ENCODE peak calls at places on chromosomes 16 and 17, in six cellular contexts. X, F, P, B, E and N are unnamed samples.

GRCh38 chr17:15239471-15239870 is 25.7 kb downstream of the PMP22 start:
- DNase-seq in X (no peak), F (no peak), P (no peak), B (no peak), E (no peak), N (no peak)

GRCh38 chr17:17411692-17412091 is 65.1 kb upstream of the MED9 start:
- DNase-seq in X (no peak), F (peak), P (no peak), B (no peak), E (no peak), N (no peak)

GRCh38 chr17:83057397-83057761 is 22.0 kb upstream of the METRNL start:
- DNase-seq in X (no peak), F (no peak), P (no peak), B (no peak), E (no peak), N (no peak)

GRCh38 chr17:41586863-41587495 is at the start of gene KRT14:
- DNase-seq in X (no peak), F (peak), P (no peak), B (no peak), E (no peak), N (no peak)

GRCh38 chr16:27568077-27568476 is 18.1 kb downstream of the KATNIP start:
- DNase-seq in X (no peak), F (no peak), P (no peak), B (no peak), E (no peak), N (no peak)

GRCh38 chr17:82297280-82297803 is 20.1 kb downstream of the CD7 start:
- DNase-seq in X (no peak), F (peak), P (no peak), B (no peak), E (no peak), N (peak)

GRCh38 chr17:43176119-43176570 is 5.1 kb downstream of the NBR1 start:
- DNase-seq in X (no peak), F (no peak), P (no peak), B (no peak), E (no peak), N (no peak)

GRCh38 chr17:39903158-39903884 is 15.1 kb downstream of the GSDMB start:
- DNase-seq in X (no peak), F (no peak), P (no peak), B (no peak), E (no peak), N (peak)

GRCh38 chr17:62714016-62714777 is 86.7 kb downstream of the MRC2 start:
- DNase-seq in X (no peak), F (peak), P (peak), B (no peak), E (no peak), N (no peak)

GRCh38 chr16:15966420-15967222 is 17.2 kb downstream of the ABCC1 start:
- DNase-seq in X (peak), F (peak), P (peak), B (no peak), E (no peak), N (peak)

GRCh38 chr17:31448467-31449077 is 57.1 kb downstream of the RAB11FIP4 start:
- DNase-seq in X (peak), F (peak), P (peak), B (no peak), E (no peak), N (peak)

GRCh38 chr17:39980402-39981206 is at the start of gene PSMD3:
- DNase-seq in X (peak), F (peak), P (peak), B (peak), E (peak), N (peak)

GRCh38 chr17:74148446-74148845 is 55.0 kb upstream of the RPL38 start:
- DNase-seq in X (no peak), F (no peak), P (no peak), B (no peak), E (no peak), N (no peak)

GRCh38 chr16:377419-377951 is 4.3 kb downstream of the PGAP6 start:
- DNase-seq in X (no peak), F (no peak), P (no peak), B (no peak), E (no peak), N (no peak)

GRCh38 chr16:81610144-81610842 is 165.7 kb downstream of the CMIP start:
- DNase-seq in X (no peak), F (no peak), P (peak), B (no peak), E (no peak), N (peak)

GRCh38 chr16:72179592-72179991 is 7.6 kb upstream of the PMFBP1 start:
- DNase-seq in X (no peak), F (no peak), P (no peak), B (no peak), E (no peak), N (no peak)

GRCh38 chr17:65514541-65514940 is 46.9 kb downstream of the AXIN2 start:
- DNase-seq in X (no peak), F (no peak), P (peak), B (no peak), E (no peak), N (no peak)

GRCh38 chr17:76667786-76668453 is 24.4 kb upstream of the ST6GALNAC1 start:
- DNase-seq in X (no peak), F (peak), P (no peak), B (no peak), E (no peak), N (peak)

GRCh38 chr16:77859493-77860232 is 71.3 kb downstream of the VAT1L start:
- DNase-seq in X (no peak), F (no peak), P (no peak), B (no peak), E (no peak), N (no peak)

GRCh38 chr17:81398855-81399451 is 3.7 kb downstream of the BAHCC1 start:
- DNase-seq in X (peak), F (no peak), P (no peak), B (no peak), E (no peak), N (peak)

GRCh38 chr16:8550728-8551387 is 39.5 kb downstream of the TMEM114 start:
- DNase-seq in X (no peak), F (no peak), P (no peak), B (no peak), E (no peak), N (no peak)

GRCh38 chr16:53446090-53446489 is 11.8 kb downstream of the RBL2 start:
- DNase-seq in X (no peak), F (no peak), P (no peak), B (no peak), E (no peak), N (no peak)

GRCh38 chr16:84836234-84836647 is 16.5 kb downstream of the CRISPLD2 start:
- DNase-seq in X (peak), F (no peak), P (peak), B (peak), E (peak), N (peak)

GRCh38 chr17:50893183-50893993 is 27.2 kb upstream of the TOB1 start:
- DNase-seq in X (no peak), F (no peak), P (peak), B (no peak), E (no peak), N (peak)

GRCh38 chr17:5798104-5798503 is 213.8 kb upstream of the NLRP1 start:
- DNase-seq in X (peak), F (no peak), P (no peak), B (no peak), E (no peak), N (peak)
- H3K4me3 ChIP-seq in X (no peak), F (no peak), P (no peak), B (no peak), E (peak), N (no peak)

GRCh38 chr17:70123193-70123592 is 46.1 kb upstream of the KCNJ2 start:
- DNase-seq in X (peak), F (no peak), P (peak), B (no peak), E (no peak), N (no peak)
- H4K8ac ChIP-seq in X (no peak), F (no peak), P (no peak), B (no peak), E (no peak), N (no peak)

GRCh38 chr17:78836420-78837021 is 4.1 kb downstream of the USP36 start:
- DNase-seq in X (no peak), F (no peak), P (no peak), B (no peak), E (no peak), N (no peak)
- H3K4me3 ChIP-seq in X (no peak), F (no peak), P (no peak), B (no peak), E (no peak), N (no peak)

DNA sequence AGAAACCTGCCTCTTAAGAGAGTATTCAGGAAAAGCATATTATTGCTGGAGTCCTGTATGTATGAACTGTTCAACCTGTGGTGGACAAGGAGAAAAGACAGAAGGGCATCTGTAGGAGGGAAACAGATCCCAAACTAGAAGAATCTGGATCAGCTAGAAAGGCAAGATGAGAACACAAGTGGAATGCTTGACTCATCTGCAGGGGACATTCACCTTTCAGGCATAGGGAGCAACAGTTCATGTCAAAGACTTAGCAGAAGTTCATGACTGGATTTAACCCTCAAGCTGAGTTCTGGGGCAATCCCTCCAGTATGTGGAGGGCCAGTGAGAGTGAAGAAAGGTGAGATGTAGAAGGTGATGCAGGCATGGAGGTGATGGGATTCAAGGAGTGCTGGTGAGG is 135.9 kb upstream of the DYNLRB2 start:
- DNase-seq in X (no peak), F (peak), P (no peak), B (no peak), E (no peak), N (no peak)
- H4K8ac ChIP-seq in X (no peak), F (no peak), P (no peak), B (no peak), E (no peak), N (no peak)

GRCh38 chr17:44385287-44386181 is 3.9 kb downstream of the ITGA2B start:
- DNase-seq in X (peak), F (peak), P (peak), B (peak), E (peak), N (peak)

GRCh38 chr17:44384823-44385286 is 4.6 kb downstream of the ITGA2B start:
- DNase-seq in X (peak), F (peak), P (no peak), B (no peak), E (peak), N (no peak)

GRCh38 chr17:44383363-44383762 is 6.1 kb downstream of the ITGA2B start:
- DNase-seq in X (no peak), F (no peak), P (no peak), B (no peak), E (no peak), N (no peak)

GRCh38 chr17:44383861-44384260 is 5.6 kb downstream of the ITGA2B start:
- DNase-seq in X (no peak), F (no peak), P (no peak), B (no peak), E (no peak), N (no peak)

GRCh38 chr17:44384281-44384822 is 5.1 kb downstream of the ITGA2B start:
- DNase-seq in X (no peak), F (no peak), P (no peak), B (no peak), E (no peak), N (no peak)
- H3K4me3 ChIP-seq in X (no peak), F (no peak), P (no peak), B (peak), E (peak), N (no peak)

GRCh38 chr16:66548068-66548467 is 1.9 kb downstream of the TK2 start:
- DNase-seq in X (no peak), F (no peak), P (no peak), B (no peak), E (no peak), N (no peak)

GRCh38 chr16:66548868-66549267 is 1.1 kb downstream of the TK2 start:
- DNase-seq in X (no peak), F (no peak), P (no peak), B (no peak), E (no peak), N (no peak)

GRCh38 chr16:66547101-66547989 is 2.6 kb downstream of the TK2 start:
- DNase-seq in X (no peak), F (no peak), P (no peak), B (no peak), E (no peak), N (no peak)

GRCh38 chr16:66551362-66551761 is 1.0 kb upstream of the CKLF start:
- DNase-seq in X (peak), F (peak), P (peak), B (no peak), E (no peak), N (peak)

DNA sequence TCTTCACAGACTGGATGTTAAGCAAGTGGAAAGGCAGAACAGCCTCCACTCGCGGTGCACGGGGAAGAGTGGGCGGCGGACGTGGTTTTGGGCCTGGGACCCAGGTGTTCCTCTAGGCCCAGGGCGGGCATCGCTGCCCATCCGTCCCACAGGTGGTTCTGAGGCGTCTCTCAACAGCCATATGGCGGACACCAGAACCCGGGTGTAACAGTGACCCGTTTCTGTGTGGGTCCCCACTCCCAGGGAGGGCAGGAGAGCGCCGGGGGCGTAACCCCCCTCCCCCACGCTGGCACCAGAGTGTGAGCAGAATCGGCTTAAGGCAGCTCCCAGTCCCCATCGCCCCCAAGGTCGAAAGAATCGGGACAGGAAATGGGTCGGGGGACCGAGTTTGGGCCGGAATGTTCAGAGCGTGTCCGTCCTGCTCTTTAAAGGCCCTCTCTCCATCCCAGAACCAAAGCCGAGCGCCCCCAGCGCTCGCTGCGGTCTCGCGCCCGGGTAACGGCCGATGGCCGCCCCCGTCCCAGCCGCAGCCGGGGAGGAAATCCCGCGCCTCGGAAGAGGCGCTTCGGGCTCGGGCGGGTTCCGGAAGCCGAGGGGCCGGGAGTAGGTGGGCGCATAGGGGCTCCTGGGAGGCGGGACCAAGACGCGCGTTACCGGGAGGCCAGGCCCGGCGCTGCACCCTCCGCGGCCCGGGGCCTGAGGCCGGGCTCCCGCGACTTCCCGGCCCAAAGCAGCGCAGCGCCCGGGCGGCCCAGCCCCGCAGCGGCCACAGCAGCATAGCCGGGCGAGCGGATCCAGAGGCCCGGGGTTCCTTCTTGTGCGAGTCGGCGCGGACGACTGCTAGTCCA is at the start of gene TK2:
- DNase-seq in X (peak), F (peak), P (peak), B (peak), E (peak), N (peak)
- H4K8ac ChIP-seq in X (peak), F (peak), P (peak), B (no peak), E (peak), N (peak)

DNA sequence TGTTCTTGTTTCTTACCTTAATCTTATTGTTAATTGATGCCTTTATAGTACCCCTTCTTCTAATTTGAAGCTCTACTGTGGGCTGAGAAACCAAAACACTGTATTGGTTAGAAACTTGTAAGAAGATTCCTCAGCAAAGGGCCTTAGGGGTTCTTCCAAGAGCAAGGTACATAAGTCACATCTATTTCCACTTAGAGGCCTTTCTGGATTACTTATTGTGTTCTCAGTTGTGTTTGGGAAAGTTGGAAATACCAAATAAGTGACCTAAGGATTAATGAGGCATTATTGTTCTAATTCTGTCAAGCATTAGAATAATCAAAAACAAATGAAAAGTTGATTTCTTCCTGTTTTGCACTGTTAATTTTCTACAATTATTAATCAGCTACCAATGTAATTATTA is 85.8 kb downstream of the SKAP1 start:
- DNase-seq in X (no peak), F (no peak), P (no peak), B (no peak), E (no peak), N (no peak)
- H3K4me3 ChIP-seq in X (no peak), F (no peak), P (no peak), B (no peak), E (no peak), N (no peak)

GRCh38 chr17:68289936-68290267 is 1.0 kb downstream of the SLC16A6 start:
- DNase-seq in X (no peak), F (no peak), P (no peak), B (no peak), E (no peak), N (peak)
- H4K8ac ChIP-seq in X (no peak), F (no peak), P (no peak), B (no peak), E (no peak), N (no peak)

GRCh38 chr17:55729484-55729883 is 6.8 kb upstream of the TMEM100 start:
- DNase-seq in X (no peak), F (no peak), P (no peak), B (no peak), E (no peak), N (no peak)

GRCh38 chr17:55727920-55728319 is 5.3 kb upstream of the TMEM100 start:
- DNase-seq in X (peak), F (no peak), P (no peak), B (no peak), E (no peak), N (no peak)

GRCh38 chr17:55730380-55730779 is 7.7 kb upstream of the TMEM100 start:
- DNase-seq in X (no peak), F (no peak), P (no peak), B (no peak), E (no peak), N (no peak)

GRCh38 chr17:55728361-55728760 is 5.7 kb upstream of the TMEM100 start:
- DNase-seq in X (no peak), F (no peak), P (no peak), B (no peak), E (no peak), N (no peak)

DNA sequence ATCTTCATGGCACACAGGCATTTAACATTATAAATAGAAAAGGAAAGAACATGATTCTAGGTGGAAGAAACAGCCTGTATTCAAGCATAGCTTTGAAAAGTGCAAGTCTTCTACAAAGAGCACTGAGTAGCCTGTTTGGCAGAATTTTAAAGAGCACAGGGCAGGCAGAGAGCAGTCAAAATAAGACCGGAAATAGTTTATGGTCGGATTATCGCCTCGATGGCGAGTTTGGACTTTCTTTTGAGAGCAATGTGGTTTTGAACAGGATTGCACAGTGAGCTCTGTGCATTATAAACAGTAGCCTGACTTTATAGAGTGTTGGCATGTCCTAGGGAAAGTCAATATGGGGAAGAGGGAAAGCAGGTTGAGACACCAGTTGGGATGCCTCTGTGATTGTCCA is 6.2 kb upstream of the TMEM100 start:
- DNase-seq in X (no peak), F (no peak), P (no peak), B (no peak), E (no peak), N (peak)
- H3K4me3 ChIP-seq in X (no peak), F (no peak), P (no peak), B (no peak), E (no peak), N (no peak)

DNA sequence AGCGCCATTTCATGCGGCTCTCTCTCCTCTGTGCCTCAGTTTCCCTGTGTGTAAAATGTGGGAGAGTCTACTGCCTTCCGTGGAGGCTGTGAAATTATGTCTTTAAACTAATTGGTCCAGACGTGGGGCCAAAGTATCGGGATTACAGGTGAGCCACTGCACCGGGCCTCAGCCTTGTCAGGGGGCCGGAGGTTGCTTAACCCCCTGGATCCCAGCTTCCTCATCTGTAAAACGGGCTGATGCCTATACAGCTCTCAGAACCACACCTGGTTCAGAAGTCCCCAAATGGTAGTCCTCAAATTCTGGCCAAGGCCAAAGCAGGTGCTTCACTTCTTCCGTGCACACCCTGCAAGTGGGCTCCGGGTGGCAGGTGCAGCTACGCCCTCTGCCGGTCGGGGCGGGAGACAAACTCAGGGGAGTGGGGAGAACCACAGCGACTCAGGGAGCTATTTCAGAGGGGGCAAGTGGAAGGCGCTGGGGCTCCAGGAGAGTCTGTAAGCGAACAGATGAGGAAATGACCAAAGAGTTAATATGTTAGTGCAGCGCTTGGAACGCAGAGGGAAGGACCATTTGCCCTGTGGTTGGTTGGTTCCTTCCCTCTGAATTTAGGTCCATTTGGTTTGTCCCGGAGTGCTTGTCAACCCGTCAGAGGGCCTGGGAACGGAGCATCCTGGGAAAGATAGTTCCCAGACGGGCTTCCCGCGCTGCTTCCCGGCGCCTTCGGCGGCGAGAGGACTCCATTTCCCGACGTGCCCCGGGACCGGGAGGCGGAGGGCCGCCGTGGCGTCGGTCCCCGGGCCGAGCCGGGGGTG is at the start of gene MGRN1:
- DNase-seq in X (peak), F (peak), P (peak), B (peak), E (peak), N (peak)
- H4K8ac ChIP-seq in X (no peak), F (peak), P (peak), B (peak), E (peak), N (peak)